ENCODE peak calls at places on chromosomes 2 and 18, in eight cellular contexts. T is Panc1; Z is lower lobe of right lung; H is right lobe of liver; M is GM23338; B is CD8-positive, alpha-beta T cell; P is right cardiac atrium; L is left lung. I is an unnamed sample.

GRCh38 chr18:2134364-2134763 is 436.9 kb downstream of the METTL4 start:
- ATAC-seq in T (no peak), Z (no peak), H (no peak), M (no peak), B (no peak), P (no peak), L (no peak), I (no peak)

GRCh38 chr18:80006726-80007125 is 18.4 kb upstream of the TXNL4A start:
- ATAC-seq in T (no peak), Z (no peak), H (no peak), M (peak; percentile 89), B (no peak), P (no peak), L (no peak), I (no peak)

GRCh38 chr2:135050684-135051083 is 1.4 kb upstream of the RAB3GAP1 start:
- ATAC-seq in T (no peak), Z (no peak), H (no peak), M (no peak), B (no peak), P (peak; percentile 87), L (no peak), I (no peak)

GRCh38 chr18:2991241-2991640 is 21.7 kb downstream of the LPIN2 start:
- ATAC-seq in T (no peak), Z (no peak), H (no peak), M (no peak), B (no peak), P (no peak), L (no peak), I (no peak)

GRCh38 chr2:144451443-144451842 is 68.5 kb downstream of the ZEB2 start:
- ATAC-seq in T (no peak), Z (no peak), H (no peak), M (no peak), B (no peak), P (no peak), L (no peak), I (no peak)

GRCh38 chr2:209629622-209630021 is 142.0 kb upstream of the UNC80 start:
- ATAC-seq in T (no peak), Z (no peak), H (no peak), M (peak; percentile 48), B (no peak), P (no peak), L (no peak), I (no peak)

GRCh38 chr2:111227716-111228141 is 107.0 kb downstream of the BCL2L11 start:
- ATAC-seq in T (peak; percentile 80), Z (no peak), H (peak; percentile 48), M (peak; percentile 88), B (no peak), P (no peak), L (peak; percentile 35), I (no peak)

GRCh38 chr2:231661422-231662027 is 46.8 kb upstream of the PTMA start:
- ATAC-seq in T (no peak), Z (no peak), H (no peak), M (no peak), B (no peak), P (no peak), L (no peak), I (no peak)

GRCh38 chr18:46716827-46717226 is 40.0 kb downstream of the ST8SIA5 start:
- ATAC-seq in T (no peak), Z (no peak), H (no peak), M (no peak), B (no peak), P (no peak), L (no peak), I (no peak)

DNA sequence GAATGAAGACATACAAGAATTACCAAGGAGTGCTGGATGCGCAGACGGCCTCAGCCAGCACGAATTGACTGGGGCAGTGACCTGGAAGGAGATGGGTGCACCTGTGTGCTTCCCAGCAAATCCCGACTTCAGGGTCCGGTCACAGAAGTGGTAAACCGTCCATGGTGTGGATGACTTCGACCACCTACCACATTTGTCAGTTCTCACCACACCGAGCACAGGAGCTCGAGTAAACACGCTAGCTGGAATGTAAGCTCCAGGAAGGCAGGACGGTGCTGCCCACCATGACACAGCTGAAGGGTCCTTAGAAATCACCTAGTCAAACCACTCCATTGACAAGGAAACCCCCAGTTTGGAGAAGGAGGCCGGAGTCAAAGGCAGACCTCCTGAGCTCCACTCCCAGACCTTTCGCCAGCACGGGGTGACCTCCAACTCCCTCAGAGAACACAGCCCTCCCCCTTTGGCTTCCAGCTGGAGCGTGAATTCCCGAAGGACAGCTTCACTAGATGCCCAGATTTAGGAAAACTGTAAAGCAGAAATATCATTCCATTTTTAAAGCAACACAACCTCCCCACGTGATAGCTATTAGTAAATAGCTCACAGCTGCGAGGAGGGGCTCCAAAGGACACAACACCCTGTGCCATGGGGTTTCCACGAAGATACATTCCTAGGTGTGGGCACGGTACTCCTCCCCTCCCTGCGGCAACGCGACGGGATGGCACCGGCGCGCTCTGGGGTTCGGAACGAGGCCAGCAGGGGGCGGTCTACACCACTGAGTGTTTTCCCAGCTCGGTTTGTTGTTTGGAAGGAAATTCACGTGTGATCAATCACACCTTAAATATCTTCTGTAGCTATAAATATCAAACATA is 34.1 kb upstream of the GNAL start:
- ATAC-seq in T (peak; percentile 86), Z (peak; percentile 72), H (peak; percentile 70), M (peak; percentile 97), B (no peak), P (peak; percentile 83), L (peak; percentile 83), I (peak; percentile 50)
- H3K4me3 ChIP-seq in T (no peak overlapping the region), Z (no peak overlapping the region), H (no peak overlapping the region), M (no peak overlapping the region), B (no peak overlapping the region), P (no peak overlapping the region), L (no peak overlapping the region), I (no peak overlapping the region)

GRCh38 chr2:45867800-45868199 is 216.3 kb downstream of the PRKCE start:
- ATAC-seq in T (no peak), Z (no peak), H (no peak), M (no peak), B (no peak), P (no peak), L (no peak), I (no peak)

GRCh38 chr2:45871541-45871940 is 220.1 kb downstream of the PRKCE start:
- ATAC-seq in T (no peak), Z (no peak), H (no peak), M (no peak), B (no peak), P (no peak), L (no peak), I (no peak)

GRCh38 chr2:45867349-45867748 is 215.9 kb downstream of the PRKCE start:
- ATAC-seq in T (no peak), Z (no peak), H (no peak), M (no peak), B (no peak), P (no peak), L (no peak), I (no peak)

GRCh38 chr2:45871025-45871424 is 219.6 kb downstream of the PRKCE start:
- ATAC-seq in T (no peak), Z (no peak), H (no peak), M (no peak), B (no peak), P (no peak), L (no peak), I (no peak)

GRCh38 chr2:45869165-45869501 is 217.7 kb downstream of the PRKCE start:
- ATAC-seq in T (no peak), Z (no peak), H (no peak), M (no peak), B (no peak), P (no peak), L (no peak), I (no peak)
- H3K27ac ChIP-seq in T (no peak overlapping the region), Z (no peak overlapping the region), H (no peak overlapping the region), M (no peak overlapping the region), B (no peak overlapping the region), P (no peak overlapping the region), L (no peak overlapping the region), I (no peak overlapping the region)

GRCh38 chr2:217949448-217949847 is 53.3 kb downstream of the TNS1 start:
- ATAC-seq in T (no peak), Z (no peak), H (no peak), M (no peak), B (no peak), P (no peak), L (no peak), I (no peak)

GRCh38 chr2:217947341-217948316 is 55.2 kb downstream of the TNS1 start:
- ATAC-seq in T (no peak), Z (no peak), H (no peak), M (peak; percentile 66), B (no peak), P (no peak), L (no peak), I (no peak)

GRCh38 chr2:217948341-217948791 is 54.4 kb downstream of the TNS1 start:
- ATAC-seq in T (no peak), Z (no peak), H (no peak), M (no peak), B (no peak), P (no peak), L (no peak), I (no peak)

GRCh38 chr2:217950401-217950871 is 52.4 kb downstream of the TNS1 start:
- ATAC-seq in T (no peak), Z (no peak), H (peak; percentile 87), M (no peak), B (no peak), P (peak; percentile 26), L (no peak), I (no peak)

DNA sequence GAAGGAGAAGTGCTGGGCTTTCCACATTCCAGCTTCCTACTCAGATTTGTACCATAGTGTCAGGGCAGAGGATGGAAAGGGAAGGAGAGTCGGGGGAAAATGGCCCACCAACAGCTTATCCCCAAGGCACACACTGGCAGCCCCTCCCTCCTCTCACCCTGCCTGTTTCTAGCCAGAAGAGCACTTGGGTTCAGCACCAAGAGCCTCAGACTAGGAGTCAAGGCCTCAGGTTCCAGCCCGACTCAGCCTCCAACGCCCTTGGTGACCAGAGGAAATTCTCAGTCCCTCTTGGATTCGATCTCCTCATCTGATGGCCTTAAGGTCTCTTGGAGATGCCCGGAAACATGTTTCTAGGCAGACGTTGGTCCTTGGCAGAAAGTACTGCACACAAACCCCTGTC is 53.9 kb downstream of the TNS1 start:
- ATAC-seq in T (no peak), Z (no peak), H (no peak), M (no peak), B (no peak), P (no peak), L (no peak), I (no peak)
- H3K4me1 ChIP-seq in T (no peaks in the 10 kb centered on the region), Z (peaks cover 65% of the 10 kb centered on the region), H (no peaks in the 10 kb centered on the region), M (peaks cover 21% of the 10 kb centered on the region), B (no peaks in the 10 kb centered on the region), P (peaks cover 42% of the 10 kb centered on the region), L (peaks cover 47% of the 10 kb centered on the region), I (peaks cover 93% of the 10 kb centered on the region)

DNA sequence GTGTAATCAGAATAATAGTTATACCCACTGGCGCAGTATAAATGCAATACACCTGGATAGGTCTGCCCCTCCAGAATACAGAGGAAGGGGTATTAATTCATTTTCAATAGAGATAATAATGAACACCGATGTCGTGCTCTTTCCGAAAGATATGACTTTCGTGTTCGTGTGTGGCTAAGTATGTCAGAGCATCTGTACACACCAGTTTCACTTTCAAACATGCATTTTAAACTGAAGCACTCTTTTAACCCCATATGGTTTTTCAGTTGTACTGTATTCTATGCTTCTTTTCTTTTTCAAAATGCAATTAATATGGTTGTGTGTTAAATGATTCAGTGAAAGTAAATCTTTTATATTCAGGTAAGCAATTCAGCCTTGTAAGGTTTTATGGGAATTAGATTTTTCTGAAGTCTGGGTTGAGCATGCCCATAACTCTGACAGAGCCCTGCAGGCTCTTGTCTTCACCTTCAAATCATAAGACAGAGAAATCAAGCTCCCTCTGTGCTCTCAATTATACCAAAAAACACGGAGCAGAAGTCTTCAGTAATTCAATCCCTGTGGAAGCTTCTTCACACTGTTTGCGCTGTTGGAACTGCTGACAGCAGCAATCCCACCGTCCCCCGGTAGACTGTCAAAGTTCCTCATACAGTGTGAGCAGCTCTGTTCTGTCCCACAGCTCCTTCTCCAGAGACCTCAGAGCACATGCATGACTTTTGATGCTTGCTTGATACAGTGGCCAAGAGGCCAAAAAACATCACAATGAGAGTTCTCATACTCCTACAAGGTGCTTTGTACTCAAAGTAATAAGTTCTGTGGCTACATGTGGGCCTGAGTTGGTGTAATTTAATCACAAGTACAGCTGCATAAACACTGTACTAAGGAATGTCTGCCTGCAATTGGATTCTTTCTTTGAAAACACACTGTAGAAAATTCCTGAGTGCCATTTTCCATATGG is 186.9 kb downstream of the ZNF521 start:
- ATAC-seq in T (peak; percentile 48), Z (peak; percentile 61), H (peak; percentile 69), M (peak; percentile 22), B (no peak), P (peak; percentile 86), L (peak; percentile 75), I (peak; percentile 65)
- H3K4me3 ChIP-seq in T (peak overlapping the region; percentile 8), Z (peak overlapping the region; percentile 43), H (peak overlapping the region; percentile 1), M (no peak overlapping the region), B (no peak overlapping the region), P (peak overlapping the region; percentile 79), L (peak overlapping the region; percentile 20), I (peak overlapping the region; percentile 38)

I was measured in gastroesophageal sphincter.